ENCODE peak calls at places on chromosomes 16 and 17, in seven cellular contexts. X, H, E, Z, L, K and F are unnamed samples.

GRCh38 chr17:49969134-49969759 is at the start of gene DLX4:
- DNase-seq in X (no peak), H (no peak), E (no peak), Z (no peak), L (no peak), K (no peak), F (no peak)

GRCh38 chr16:27729516-27730304 is 179.8 kb downstream of the KATNIP start:
- DNase-seq in X (no peak), H (no peak), E (no peak), Z (peak), L (no peak), K (no peak), F (no peak)

GRCh38 chr17:65228734-65229390 is 91.7 kb downstream of the RGS9 start:
- DNase-seq in X (no peak), H (no peak), E (no peak), Z (no peak), L (peak), K (peak), F (peak)

GRCh38 chr16:17222756-17223411 is 247.9 kb downstream of the XYLT1 start:
- DNase-seq in X (no peak), H (peak), E (no peak), Z (peak), L (no peak), K (no peak), F (no peak)

GRCh38 chr17:66667491-66668030 is 167.4 kb upstream of the CACNG5 start:
- DNase-seq in X (no peak), H (no peak), E (no peak), Z (no peak), L (peak), K (no peak), F (peak)

GRCh38 chr17:42001729-42002128 is 15.5 kb downstream of the DNAJC7 start:
- DNase-seq in X (no peak), H (no peak), E (no peak), Z (no peak), L (no peak), K (no peak), F (no peak)

GRCh38 chr16:48511071-48511540 is 98.9 kb downstream of the N4BP1 start:
- DNase-seq in X (peak), H (no peak), E (no peak), Z (peak), L (no peak), K (no peak), F (no peak)

GRCh38 chr17:66537518-66537917 is 235.1 kb downstream of the PRKCA start:
- DNase-seq in X (no peak), H (no peak), E (no peak), Z (no peak), L (no peak), K (no peak), F (no peak)

GRCh38 chr17:12328204-12328603 is 307.5 kb downstream of the MAP2K4 start:
- DNase-seq in X (no peak), H (no peak), E (no peak), Z (no peak), L (no peak), K (no peak), F (no peak)

GRCh38 chr16:12871784-12872183 is 29.6 kb upstream of the SHISA9 start:
- DNase-seq in X (no peak), H (no peak), E (no peak), Z (no peak), L (no peak), K (no peak), F (no peak)